ENCODE peak calls at places on chromosomes 6 and 20, in seven cellular contexts. One of them, this sample, is unnamed. For H3K27me3, H3K4me1 and H3K9me3, the result is how much of the 10 kb centered on the place peaks cover.

GRCh38 chr6:17431581-17431980 is 38.2 kb downstream of the CAP2 start:
- DNase-seq in IMR-90: peak
- DNase-seq in pancreas: no peak
- DNase-seq in spleen: no peak
- DNase-seq in neural progenitor cell: no peak
- DNase-seq in neuronal stem cell: no peak
- DNase-seq in heart right ventricle: no peak
- DNase-seq in this sample: no peak

GRCh38 chr6:88623531-88623930 is 339.9 kb downstream of the RNGTT start:
- DNase-seq in spleen: no peak
- DNase-seq in neuronal stem cell: no peak
- DNase-seq in pancreas: no peak
- DNase-seq in IMR-90: no peak
- DNase-seq in neural progenitor cell: no peak
- DNase-seq in heart right ventricle: no peak
- DNase-seq in this sample: no peak

GRCh38 chr6:90088009-90088408 is 193.7 kb downstream of the GJA10 start:
- DNase-seq in neuronal stem cell: no peak
- DNase-seq in neural progenitor cell: no peak
- DNase-seq in spleen: no peak
- DNase-seq in pancreas: no peak
- DNase-seq in IMR-90: peak
- DNase-seq in heart right ventricle: no peak
- DNase-seq in this sample: no peak

GRCh38 chr20:61385316-61385715 is 133.3 kb downstream of the CDH4 start:
- DNase-seq in pancreas: no peak
- DNase-seq in heart right ventricle: no peak
- DNase-seq in IMR-90: no peak
- DNase-seq in spleen: no peak
- DNase-seq in neuronal stem cell: no peak
- DNase-seq in neural progenitor cell: no peak
- DNase-seq in this sample: no peak

GRCh38 chr20:25318471-25319240 is 70.8 kb downstream of the PYGB start:
- DNase-seq in IMR-90: no peak
- DNase-seq in neuronal stem cell: no peak
- DNase-seq in spleen: peak
- DNase-seq in heart right ventricle: no peak
- DNase-seq in neural progenitor cell: no peak
- DNase-seq in pancreas: no peak
- DNase-seq in this sample: no peak

GRCh38 chr20:56400001-56400640 is 7.7 kb downstream of the CSTF1 start:
- DNase-seq in spleen: no peak
- DNase-seq in neuronal stem cell: peak
- DNase-seq in pancreas: peak
- DNase-seq in neural progenitor cell: peak
- DNase-seq in heart right ventricle: peak
- DNase-seq in IMR-90: peak
- DNase-seq in this sample: peak

GRCh38 chr6:5151955-5152401 is 66.8 kb downstream of the PPP1R3G start:
- DNase-seq in pancreas: no peak
- DNase-seq in neuronal stem cell: no peak
- DNase-seq in IMR-90: peak
- DNase-seq in neural progenitor cell: no peak
- DNase-seq in spleen: no peak
- DNase-seq in heart right ventricle: no peak
- DNase-seq in this sample: no peak

GRCh38 chr20:49928411-49929141 is 7.6 kb upstream of the RNF114 start:
- DNase-seq in heart right ventricle: peak
- DNase-seq in neuronal stem cell: peak
- DNase-seq in IMR-90: peak
- DNase-seq in spleen: peak
- DNase-seq in pancreas: peak
- DNase-seq in neural progenitor cell: peak
- DNase-seq in this sample: peak

GRCh38 chr20:44756011-44756688 is 10.5 kb downstream of the KCNK15 start:
- DNase-seq in pancreas: no peak
- DNase-seq in spleen: no peak
- DNase-seq in neural progenitor cell: no peak
- DNase-seq in heart right ventricle: no peak
- DNase-seq in IMR-90: no peak
- DNase-seq in neuronal stem cell: no peak
- DNase-seq in this sample: no peak

GRCh38 chr6:91718198-91718597 is 1131.3 kb upstream of the MAP3K7 start:
- DNase-seq in neural progenitor cell: no peak
- DNase-seq in spleen: no peak
- DNase-seq in IMR-90: no peak
- DNase-seq in neuronal stem cell: no peak
- DNase-seq in heart right ventricle: no peak
- DNase-seq in pancreas: no peak
- DNase-seq in this sample: no peak

GRCh38 chr6:138765896-138766487 is 7.6 kb upstream of the CCDC28A start:
- DNase-seq in neural progenitor cell: peak
- DNase-seq in spleen: no peak
- DNase-seq in neuronal stem cell: no peak
- DNase-seq in IMR-90: peak
- DNase-seq in pancreas: no peak
- DNase-seq in heart right ventricle: no peak
- DNase-seq in this sample: peak

GRCh38 chr6:31851485-31851832 is 11.2 kb downstream of the NEU1 start:
- DNase-seq in pancreas: no peak
- DNase-seq in neural progenitor cell: no peak
- DNase-seq in IMR-90: peak
- DNase-seq in spleen: no peak
- DNase-seq in heart right ventricle: no peak
- DNase-seq in neuronal stem cell: no peak
- DNase-seq in this sample: no peak

GRCh38 chr6:6283747-6284146 is 36.7 kb downstream of the F13A1 start:
- DNase-seq in neuronal stem cell: no peak
- DNase-seq in pancreas: no peak
- DNase-seq in spleen: no peak
- DNase-seq in neural progenitor cell: no peak
- DNase-seq in heart right ventricle: no peak
- DNase-seq in IMR-90: no peak
- DNase-seq in this sample: no peak

GRCh38 chr6:11317885-11318771 is 85.7 kb upstream of the NEDD9 start:
- DNase-seq in spleen: no peak
- DNase-seq in neuronal stem cell: no peak
- DNase-seq in IMR-90: peak
- DNase-seq in pancreas: no peak
- DNase-seq in heart right ventricle: peak
- DNase-seq in neural progenitor cell: no peak
- DNase-seq in this sample: peak

GRCh38 chr6:141587482-141588266 is 545.1 kb upstream of the GJE1 start:
- DNase-seq in spleen: no peak
- DNase-seq in neuronal stem cell: no peak
- DNase-seq in IMR-90: peak
- DNase-seq in pancreas: no peak
- DNase-seq in neural progenitor cell: no peak
- DNase-seq in heart right ventricle: no peak
- DNase-seq in this sample: no peak

GRCh38 chr6:151388997-151389639 is 2.2 kb downstream of the ZBTB2 start:
- DNase-seq in spleen: no peak
- DNase-seq in neuronal stem cell: no peak
- DNase-seq in heart right ventricle: no peak
- DNase-seq in pancreas: no peak
- DNase-seq in IMR-90: no peak
- DNase-seq in neural progenitor cell: no peak
- DNase-seq in this sample: no peak

GRCh38 chr6:47455533-47456209 is 21.9 kb upstream of the CD2AP start:
- DNase-seq in spleen: no peak
- DNase-seq in IMR-90: no peak
- DNase-seq in heart right ventricle: no peak
- DNase-seq in pancreas: peak
- DNase-seq in neuronal stem cell: no peak
- DNase-seq in neural progenitor cell: no peak
- DNase-seq in this sample: no peak

GRCh38 chr6:152398993-152399392 is 238.2 kb downstream of the SYNE1 start:
- DNase-seq in spleen: no peak
- DNase-seq in neuronal stem cell: no peak
- DNase-seq in IMR-90: no peak
- DNase-seq in heart right ventricle: no peak
- DNase-seq in pancreas: no peak
- DNase-seq in neural progenitor cell: no peak
- DNase-seq in this sample: no peak

GRCh38 chr6:80003841-80004198 is 629 bp upstream of the TTK start:
- DNase-seq in IMR-90: no peak
- DNase-seq in neural progenitor cell: no peak
- DNase-seq in neuronal stem cell: no peak
- DNase-seq in spleen: peak
- DNase-seq in pancreas: no peak
- DNase-seq in heart right ventricle: no peak
- DNase-seq in this sample: peak

GRCh38 chr6:30942338-30943060 is 1.7 kb downstream of the MUCL3 start:
- DNase-seq in IMR-90: peak
- DNase-seq in pancreas: peak
- DNase-seq in neuronal stem cell: peak
- DNase-seq in neural progenitor cell: peak
- DNase-seq in heart right ventricle: peak
- DNase-seq in spleen: no peak
- DNase-seq in this sample: no peak

GRCh38 chr6:31597006-31597405 is 4.2 kb upstream of the NCR3 start:
- DNase-seq in IMR-90: peak
- DNase-seq in spleen: no peak
- DNase-seq in neural progenitor cell: peak
- DNase-seq in heart right ventricle: no peak
- DNase-seq in pancreas: no peak
- DNase-seq in neuronal stem cell: no peak
- DNase-seq in this sample: peak

GRCh38 chr20:19670829-19671228 is 87.2 kb upstream of the RIN2 start:
- DNase-seq in IMR-90: no peak
- DNase-seq in heart right ventricle: no peak
- DNase-seq in spleen: no peak
- DNase-seq in pancreas: no peak
- DNase-seq in neuronal stem cell: no peak
- DNase-seq in neural progenitor cell: no peak
- DNase-seq in this sample: no peak

GRCh38 chr20:19672498-19672897 is 85.6 kb upstream of the RIN2 start:
- DNase-seq in neuronal stem cell: no peak
- DNase-seq in pancreas: no peak
- DNase-seq in spleen: no peak
- DNase-seq in neural progenitor cell: no peak
- DNase-seq in heart right ventricle: no peak
- DNase-seq in IMR-90: no peak
- DNase-seq in this sample: no peak

GRCh38 chr20:19673575-19673974 is 84.5 kb upstream of the RIN2 start:
- DNase-seq in pancreas: no peak
- DNase-seq in neuronal stem cell: no peak
- DNase-seq in spleen: no peak
- DNase-seq in neural progenitor cell: no peak
- DNase-seq in IMR-90: no peak
- DNase-seq in heart right ventricle: no peak
- DNase-seq in this sample: no peak

GRCh38 chr20:19662638-19662995 is 95.4 kb upstream of the RIN2 start:
- DNase-seq in pancreas: no peak
- DNase-seq in spleen: no peak
- DNase-seq in neuronal stem cell: no peak
- DNase-seq in IMR-90: no peak
- DNase-seq in neural progenitor cell: no peak
- DNase-seq in heart right ventricle: no peak
- DNase-seq in this sample: no peak

GRCh38 chr20:19668406-19668805 is 89.7 kb upstream of the RIN2 start:
- DNase-seq in spleen: no peak
- DNase-seq in neuronal stem cell: no peak
- DNase-seq in IMR-90: no peak
- DNase-seq in heart right ventricle: no peak
- DNase-seq in pancreas: no peak
- DNase-seq in neural progenitor cell: no peak
- DNase-seq in this sample: no peak
- H3K27me3 ChIP-seq in spleen: under half
- H3K27me3 ChIP-seq in neuronal stem cell: under half
- H3K27me3 ChIP-seq in IMR-90: half or more
- H3K27me3 ChIP-seq in heart right ventricle: under half
- H3K27me3 ChIP-seq in pancreas: under half
- H3K27me3 ChIP-seq in neural progenitor cell: under half
- H3K27me3 ChIP-seq in this sample: under half

GRCh38 chr20:2137552-2138201 is 36.0 kb downstream of the STK35 start:
- DNase-seq in heart right ventricle: no peak
- DNase-seq in IMR-90: peak
- DNase-seq in neuronal stem cell: no peak
- DNase-seq in spleen: peak
- DNase-seq in pancreas: no peak
- DNase-seq in neural progenitor cell: no peak
- DNase-seq in this sample: no peak
- H3K4me1 ChIP-seq in heart right ventricle: half or more
- H3K4me1 ChIP-seq in IMR-90: under half
- H3K4me1 ChIP-seq in neuronal stem cell: under half
- H3K4me1 ChIP-seq in spleen: half or more
- H3K4me1 ChIP-seq in pancreas: under half
- H3K4me1 ChIP-seq in neural progenitor cell: under half
- H3K4me1 ChIP-seq in this sample: under half

GRCh38 chr6:36202101-36202500 is 5.6 kb downstream of the BRPF3 start:
- DNase-seq in spleen: no peak
- DNase-seq in heart right ventricle: no peak
- DNase-seq in neural progenitor cell: no peak
- DNase-seq in IMR-90: no peak
- DNase-seq in pancreas: no peak
- DNase-seq in neuronal stem cell: no peak
- DNase-seq in this sample: no peak
- H3K9me3 ChIP-seq in spleen: under half
- H3K9me3 ChIP-seq in heart right ventricle: under half
- H3K9me3 ChIP-seq in neural progenitor cell: under half
- H3K9me3 ChIP-seq in IMR-90: under half
- H3K9me3 ChIP-seq in pancreas: under half
- H3K9me3 ChIP-seq in neuronal stem cell: under half
- H3K9me3 ChIP-seq in this sample: under half

GRCh38 chr20:62685781-62686555 is 22.7 kb upstream of the NTSR1 start:
- DNase-seq in neural progenitor cell: peak
- DNase-seq in neuronal stem cell: no peak
- DNase-seq in IMR-90: no peak
- DNase-seq in heart right ventricle: no peak
- DNase-seq in spleen: peak
- DNase-seq in pancreas: no peak
- DNase-seq in this sample: no peak
- H3K27me3 ChIP-seq in neural progenitor cell: under half
- H3K27me3 ChIP-seq in neuronal stem cell: under half
- H3K27me3 ChIP-seq in IMR-90: under half
- H3K27me3 ChIP-seq in heart right ventricle: under half
- H3K27me3 ChIP-seq in spleen: under half
- H3K27me3 ChIP-seq in pancreas: under half
- H3K27me3 ChIP-seq in this sample: under half

DNA sequence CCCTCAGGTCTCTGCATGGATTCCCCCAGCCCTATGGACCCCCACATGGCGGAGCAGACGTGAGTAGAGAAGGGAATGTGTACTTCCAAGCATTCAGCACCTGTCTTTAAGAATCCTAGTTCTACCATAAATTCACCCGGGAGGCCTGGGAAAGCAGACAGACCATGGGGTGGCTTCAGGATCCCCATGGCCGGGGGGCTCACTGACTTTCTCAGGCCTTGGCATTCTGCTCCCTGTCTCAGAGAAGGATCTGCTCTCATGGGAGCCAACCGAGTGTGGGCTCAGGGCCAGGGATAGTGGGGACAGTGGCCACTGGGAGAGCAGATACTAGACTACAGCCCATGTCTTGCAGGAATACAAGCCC is 2.3 kb downstream of the CDC25B start:
- DNase-seq in neuronal stem cell: no peak
- DNase-seq in neural progenitor cell: no peak
- DNase-seq in pancreas: no peak
- DNase-seq in IMR-90: no peak
- DNase-seq in spleen: peak
- DNase-seq in heart right ventricle: no peak
- DNase-seq in this sample: no peak
- H3K4me1 ChIP-seq in neuronal stem cell: under half
- H3K4me1 ChIP-seq in neural progenitor cell: under half
- H3K4me1 ChIP-seq in pancreas: under half
- H3K4me1 ChIP-seq in IMR-90: under half
- H3K4me1 ChIP-seq in spleen: half or more
- H3K4me1 ChIP-seq in heart right ventricle: under half
- H3K4me1 ChIP-seq in this sample: half or more

GRCh38 chr6:83901624-83902023 is 42.1 kb downstream of the CYB5R4 start:
- DNase-seq in neural progenitor cell: no peak
- DNase-seq in IMR-90: no peak
- DNase-seq in heart right ventricle: no peak
- DNase-seq in spleen: no peak
- DNase-seq in pancreas: no peak
- DNase-seq in neuronal stem cell: no peak
- DNase-seq in this sample: no peak
- H3K9me3 ChIP-seq in neural progenitor cell: under half
- H3K9me3 ChIP-seq in IMR-90: under half
- H3K9me3 ChIP-seq in heart right ventricle: under half
- H3K9me3 ChIP-seq in spleen: half or more
- H3K9me3 ChIP-seq in pancreas: under half
- H3K9me3 ChIP-seq in neuronal stem cell: under half
- H3K9me3 ChIP-seq in this sample: under half

This sample was measured in CD8-positive, alpha-beta memory T cell.